ENCODE peak calls at places on chromosomes 16 and 17, in ten cellular contexts. One of them, this sample, is unnamed.

GRCh38 chr17:79991924-79992656 is 43.6 kb downstream of the TBC1D16 start:
- DNase-seq in effector CD4-positive, alpha-beta T cell: no peak
- DNase-seq in cardiac muscle cell: peak; percentile 9
- DNase-seq in stimulated activated CD8-positive, alpha-beta memory T cell treated with anti-CD3 and anti-CD28 coated beads, Interleukin-2, amount 100 ng/mL, for 48 hours: no peak
- DNase-seq in caudate nucleus: no peak
- DNase-seq in COR-L47: no peak
- DNase-seq in Caco-2: peak; percentile 72
- DNase-seq in tibial nerve: no peak
- DNase-seq in HFFc6: no peak
- DNase-seq in AG09319: no peak
- DNase-seq in this sample: no peak

GRCh38 chr17:2405247-2405926 is 4.5 kb upstream of the MNT start:
- DNase-seq in effector CD4-positive, alpha-beta T cell: no peak
- DNase-seq in cardiac muscle cell: peak; percentile 89
- DNase-seq in stimulated activated CD8-positive, alpha-beta memory T cell treated with anti-CD3 and anti-CD28 coated beads, Interleukin-2, amount 100 ng/mL, for 48 hours: no peak
- DNase-seq in caudate nucleus: no peak
- DNase-seq in COR-L47: no peak
- DNase-seq in Caco-2: no peak
- DNase-seq in tibial nerve: no peak
- DNase-seq in HFFc6: peak; percentile 88
- DNase-seq in AG09319: no peak
- DNase-seq in this sample: no peak

GRCh38 chr17:17736205-17737183 is 55.2 kb downstream of the RAI1 start:
- DNase-seq in effector CD4-positive, alpha-beta T cell: no peak
- DNase-seq in cardiac muscle cell: peak; percentile 38
- DNase-seq in stimulated activated CD8-positive, alpha-beta memory T cell treated with anti-CD3 and anti-CD28 coated beads, Interleukin-2, amount 100 ng/mL, for 48 hours: no peak
- DNase-seq in caudate nucleus: no peak
- DNase-seq in COR-L47: no peak
- DNase-seq in Caco-2: no peak
- DNase-seq in tibial nerve: no peak
- DNase-seq in HFFc6: no peak
- DNase-seq in AG09319: no peak
- DNase-seq in this sample: no peak

GRCh38 chr16:51951668-51952298 is 595.2 kb downstream of the TOX3 start:
- DNase-seq in effector CD4-positive, alpha-beta T cell: no peak
- DNase-seq in cardiac muscle cell: no peak
- DNase-seq in stimulated activated CD8-positive, alpha-beta memory T cell treated with anti-CD3 and anti-CD28 coated beads, Interleukin-2, amount 100 ng/mL, for 48 hours: no peak
- DNase-seq in caudate nucleus: no peak
- DNase-seq in COR-L47: no peak
- DNase-seq in Caco-2: no peak
- DNase-seq in tibial nerve: no peak
- DNase-seq in HFFc6: no peak
- DNase-seq in AG09319: no peak
- DNase-seq in this sample: no peak

GRCh38 chr17:75637143-75637538 is 3.9 kb downstream of the SMIM5 start:
- DNase-seq in effector CD4-positive, alpha-beta T cell: no peak
- DNase-seq in cardiac muscle cell: no peak
- DNase-seq in stimulated activated CD8-positive, alpha-beta memory T cell treated with anti-CD3 and anti-CD28 coated beads, Interleukin-2, amount 100 ng/mL, for 48 hours: no peak
- DNase-seq in caudate nucleus: peak; percentile 30
- DNase-seq in COR-L47: peak; percentile 54
- DNase-seq in Caco-2: no peak
- DNase-seq in tibial nerve: no peak
- DNase-seq in HFFc6: no peak
- DNase-seq in AG09319: no peak
- DNase-seq in this sample: no peak

GRCh38 chr17:74192950-74193781 is 10.3 kb upstream of the RPL38 start:
- DNase-seq in effector CD4-positive, alpha-beta T cell: no peak
- DNase-seq in cardiac muscle cell: no peak
- DNase-seq in stimulated activated CD8-positive, alpha-beta memory T cell treated with anti-CD3 and anti-CD28 coated beads, Interleukin-2, amount 100 ng/mL, for 48 hours: no peak
- DNase-seq in caudate nucleus: no peak
- DNase-seq in COR-L47: peak; percentile 75
- DNase-seq in Caco-2: peak; percentile 81
- DNase-seq in tibial nerve: peak; percentile 48
- DNase-seq in HFFc6: no peak
- DNase-seq in AG09319: no peak
- DNase-seq in this sample: no peak

GRCh38 chr16:74740795-74741304 is 33.8 kb downstream of the FA2H start:
- DNase-seq in effector CD4-positive, alpha-beta T cell: no peak
- DNase-seq in cardiac muscle cell: no peak
- DNase-seq in stimulated activated CD8-positive, alpha-beta memory T cell treated with anti-CD3 and anti-CD28 coated beads, Interleukin-2, amount 100 ng/mL, for 48 hours: no peak
- DNase-seq in caudate nucleus: peak; percentile 65
- DNase-seq in COR-L47: no peak
- DNase-seq in Caco-2: no peak
- DNase-seq in tibial nerve: no peak
- DNase-seq in HFFc6: no peak
- DNase-seq in AG09319: no peak
- DNase-seq in this sample: no peak

GRCh38 chr16:20768121-20768520 is 4.3 kb downstream of the ACSM3 start:
- DNase-seq in effector CD4-positive, alpha-beta T cell: no peak
- DNase-seq in cardiac muscle cell: no peak
- DNase-seq in stimulated activated CD8-positive, alpha-beta memory T cell treated with anti-CD3 and anti-CD28 coated beads, Interleukin-2, amount 100 ng/mL, for 48 hours: no peak
- DNase-seq in caudate nucleus: no peak
- DNase-seq in COR-L47: no peak
- DNase-seq in Caco-2: no peak
- DNase-seq in tibial nerve: no peak
- DNase-seq in HFFc6: no peak
- DNase-seq in AG09319: no peak
- DNase-seq in this sample: no peak

GRCh38 chr16:22661161-22661647 is 150.5 kb downstream of the NPIPB5 start:
- DNase-seq in effector CD4-positive, alpha-beta T cell: no peak
- DNase-seq in cardiac muscle cell: no peak
- DNase-seq in stimulated activated CD8-positive, alpha-beta memory T cell treated with anti-CD3 and anti-CD28 coated beads, Interleukin-2, amount 100 ng/mL, for 48 hours: no peak
- DNase-seq in caudate nucleus: no peak
- DNase-seq in COR-L47: no peak
- DNase-seq in Caco-2: no peak
- DNase-seq in tibial nerve: no peak
- DNase-seq in HFFc6: no peak
- DNase-seq in AG09319: no peak
- DNase-seq in this sample: no peak

GRCh38 chr16:767743-768235 is 7.3 kb downstream of the MSLN start:
- DNase-seq in effector CD4-positive, alpha-beta T cell: no peak
- DNase-seq in cardiac muscle cell: no peak
- DNase-seq in stimulated activated CD8-positive, alpha-beta memory T cell treated with anti-CD3 and anti-CD28 coated beads, Interleukin-2, amount 100 ng/mL, for 48 hours: no peak
- DNase-seq in caudate nucleus: no peak
- DNase-seq in COR-L47: no peak
- DNase-seq in Caco-2: no peak
- DNase-seq in tibial nerve: no peak
- DNase-seq in HFFc6: no peak
- DNase-seq in AG09319: no peak
- DNase-seq in this sample: no peak

GRCh38 chr17:37284198-37284597 is 91.6 kb upstream of the C17orf78 start:
- DNase-seq in effector CD4-positive, alpha-beta T cell: no peak
- DNase-seq in cardiac muscle cell: no peak
- DNase-seq in stimulated activated CD8-positive, alpha-beta memory T cell treated with anti-CD3 and anti-CD28 coated beads, Interleukin-2, amount 100 ng/mL, for 48 hours: no peak
- DNase-seq in caudate nucleus: no peak
- DNase-seq in COR-L47: no peak
- DNase-seq in Caco-2: no peak
- DNase-seq in tibial nerve: no peak
- DNase-seq in HFFc6: no peak
- DNase-seq in AG09319: no peak
- DNase-seq in this sample: no peak

GRCh38 chr17:69757794-69758430 is 317.1 kb upstream of the KCNJ16 start:
- DNase-seq in effector CD4-positive, alpha-beta T cell: no peak
- DNase-seq in cardiac muscle cell: peak; percentile 86
- DNase-seq in stimulated activated CD8-positive, alpha-beta memory T cell treated with anti-CD3 and anti-CD28 coated beads, Interleukin-2, amount 100 ng/mL, for 48 hours: no peak
- DNase-seq in caudate nucleus: no peak
- DNase-seq in COR-L47: no peak
- DNase-seq in Caco-2: no peak
- DNase-seq in tibial nerve: no peak
- DNase-seq in HFFc6: peak; percentile 90
- DNase-seq in AG09319: peak; percentile 95
- DNase-seq in this sample: no peak

GRCh38 chr17:83159204-83160049 is 80.0 kb downstream of the METRNL start:
- DNase-seq in effector CD4-positive, alpha-beta T cell: no peak
- DNase-seq in cardiac muscle cell: no peak
- DNase-seq in stimulated activated CD8-positive, alpha-beta memory T cell treated with anti-CD3 and anti-CD28 coated beads, Interleukin-2, amount 100 ng/mL, for 48 hours: no peak
- DNase-seq in caudate nucleus: no peak
- DNase-seq in COR-L47: no peak
- DNase-seq in Caco-2: no peak
- DNase-seq in tibial nerve: no peak
- DNase-seq in HFFc6: no peak
- DNase-seq in AG09319: no peak
- DNase-seq in this sample: no peak

GRCh38 chr16:3907586-3907985 is 27.1 kb upstream of the CREBBP start:
- DNase-seq in effector CD4-positive, alpha-beta T cell: no peak
- DNase-seq in cardiac muscle cell: no peak
- DNase-seq in stimulated activated CD8-positive, alpha-beta memory T cell treated with anti-CD3 and anti-CD28 coated beads, Interleukin-2, amount 100 ng/mL, for 48 hours: no peak
- DNase-seq in caudate nucleus: no peak
- DNase-seq in COR-L47: no peak
- DNase-seq in Caco-2: no peak
- DNase-seq in tibial nerve: no peak
- DNase-seq in HFFc6: no peak
- DNase-seq in AG09319: no peak
- DNase-seq in this sample: no peak